ENCODE peak calls at places on chromosomes 13 and 19, in five cellular contexts. One of them, this sample, is unnamed. For H3K9me3, the result is how much of the 10 kb centered on the place peaks cover.

GRCh38 chr19:11123076-11123567 is 32.5 kb downstream of the SPC24 start:
- DNase-seq in lower lobe of right lung: no peak
- DNase-seq in A673: no peak
- DNase-seq in cardiac muscle cell: no peak
- DNase-seq in Peyer's patch: no peak
- DNase-seq in this sample: no peak

GRCh38 chr13:76939215-76939614 is 9.1 kb upstream of the ACOD1 start:
- DNase-seq in lower lobe of right lung: no peak
- DNase-seq in A673: peak
- DNase-seq in cardiac muscle cell: peak
- DNase-seq in Peyer's patch: no peak
- DNase-seq in this sample: no peak

GRCh38 chr19:50567052-50567841 is 988 bp downstream of the LRRC4B start:
- DNase-seq in lower lobe of right lung: no peak
- DNase-seq in A673: peak
- DNase-seq in cardiac muscle cell: no peak
- DNase-seq in Peyer's patch: no peak
- DNase-seq in this sample: no peak

GRCh38 chr13:42041684-42042035 is 6.8 kb upstream of the DGKH start:
- DNase-seq in lower lobe of right lung: peak
- DNase-seq in A673: no peak
- DNase-seq in cardiac muscle cell: peak
- DNase-seq in Peyer's patch: peak
- DNase-seq in this sample: peak

GRCh38 chr19:40806385-40807146 is 7.6 kb downstream of the EGLN2 start:
- DNase-seq in lower lobe of right lung: peak
- DNase-seq in A673: peak
- DNase-seq in cardiac muscle cell: peak
- DNase-seq in Peyer's patch: peak
- DNase-seq in this sample: peak

GRCh38 chr13:101209206-101209893 is 207.0 kb downstream of the NALCN start:
- DNase-seq in lower lobe of right lung: no peak
- DNase-seq in A673: no peak
- DNase-seq in cardiac muscle cell: no peak
- DNase-seq in Peyer's patch: no peak
- DNase-seq in this sample: no peak

GRCh38 chr19:12939292-12939606 is 840 bp downstream of the CALR start:
- DNase-seq in lower lobe of right lung: no peak
- DNase-seq in A673: no peak
- DNase-seq in cardiac muscle cell: peak
- DNase-seq in Peyer's patch: peak
- DNase-seq in this sample: no peak

GRCh38 chr19:50204811-50205675 is 1.6 kb downstream of the MYH14 start:
- DNase-seq in lower lobe of right lung: peak
- DNase-seq in A673: no peak
- DNase-seq in cardiac muscle cell: no peak
- DNase-seq in Peyer's patch: peak
- DNase-seq in this sample: peak

GRCh38 chr13:90049989-90050671 is 1297.4 kb upstream of the MIR17HG start:
- DNase-seq in lower lobe of right lung: no peak
- DNase-seq in A673: peak
- DNase-seq in cardiac muscle cell: no peak
- DNase-seq in Peyer's patch: no peak
- DNase-seq in this sample: no peak

GRCh38 chr13:99988469-99989375 is 7.1 kb downstream of the ZIC2 start:
- DNase-seq in lower lobe of right lung: no peak
- DNase-seq in A673: peak
- DNase-seq in cardiac muscle cell: no peak
- DNase-seq in Peyer's patch: no peak
- DNase-seq in this sample: no peak

GRCh38 chr19:20186163-20186562 is 19.1 kb downstream of the ZNF486 start:
- DNase-seq in lower lobe of right lung: no peak
- DNase-seq in A673: no peak
- DNase-seq in cardiac muscle cell: peak
- DNase-seq in Peyer's patch: no peak
- DNase-seq in this sample: no peak

GRCh38 chr13:85408415-85408814 is 390.8 kb downstream of the SLITRK6 start:
- DNase-seq in lower lobe of right lung: no peak
- DNase-seq in A673: no peak
- DNase-seq in cardiac muscle cell: no peak
- DNase-seq in Peyer's patch: no peak
- DNase-seq in this sample: no peak

GRCh38 chr13:96898212-96898611 is 96.1 kb downstream of the OXGR1 start:
- DNase-seq in lower lobe of right lung: no peak
- DNase-seq in A673: peak
- DNase-seq in cardiac muscle cell: peak
- DNase-seq in Peyer's patch: no peak
- DNase-seq in this sample: no peak

GRCh38 chr13:33678906-33679657 is 138.9 kb upstream of the RFC3 start:
- DNase-seq in lower lobe of right lung: peak
- DNase-seq in A673: no peak
- DNase-seq in cardiac muscle cell: peak
- DNase-seq in Peyer's patch: peak
- DNase-seq in this sample: peak

GRCh38 chr19:11261431-11261901 is 858 bp downstream of the DOCK6 start:
- DNase-seq in lower lobe of right lung: no peak
- DNase-seq in A673: no peak
- DNase-seq in cardiac muscle cell: no peak
- DNase-seq in Peyer's patch: no peak
- DNase-seq in this sample: no peak

GRCh38 chr13:38530492-38530891 is 156.4 kb upstream of the FREM2 start:
- DNase-seq in lower lobe of right lung: no peak
- DNase-seq in A673: peak
- DNase-seq in cardiac muscle cell: peak
- DNase-seq in Peyer's patch: no peak
- DNase-seq in this sample: no peak

GRCh38 chr13:79883216-79883615 is 402.3 kb downstream of the NDFIP2 start:
- DNase-seq in lower lobe of right lung: no peak
- DNase-seq in A673: no peak
- DNase-seq in cardiac muscle cell: no peak
- DNase-seq in Peyer's patch: no peak
- DNase-seq in this sample: no peak

GRCh38 chr19:3671680-3672574 is 28.3 kb downstream of the PIP5K1C start:
- DNase-seq in lower lobe of right lung: no peak
- DNase-seq in A673: no peak
- DNase-seq in cardiac muscle cell: peak
- DNase-seq in Peyer's patch: no peak
- DNase-seq in this sample: no peak
- TF ChIP-seq CTCF in lower lobe of right lung: no peak
- TF ChIP-seq CTCF in A673: peak
- TF ChIP-seq CTCF in cardiac muscle cell: no peak
- TF ChIP-seq CTCF in Peyer's patch: no peak
- TF ChIP-seq CTCF in this sample: no peak

GRCh38 chr13:112131740-112132113 is 64.8 kb downstream of the SOX1 start:
- DNase-seq in lower lobe of right lung: peak
- DNase-seq in A673: peak
- DNase-seq in cardiac muscle cell: no peak
- DNase-seq in Peyer's patch: no peak
- DNase-seq in this sample: no peak

GRCh38 chr13:112129557-112129956 is 62.6 kb downstream of the SOX1 start:
- DNase-seq in lower lobe of right lung: no peak
- DNase-seq in A673: no peak
- DNase-seq in cardiac muscle cell: no peak
- DNase-seq in Peyer's patch: no peak
- DNase-seq in this sample: no peak

GRCh38 chr13:112132619-112133018 is 65.7 kb downstream of the SOX1 start:
- DNase-seq in lower lobe of right lung: no peak
- DNase-seq in A673: no peak
- DNase-seq in cardiac muscle cell: no peak
- DNase-seq in Peyer's patch: no peak
- DNase-seq in this sample: no peak

GRCh38 chr13:112132142-112132541 is 65.2 kb downstream of the SOX1 start:
- DNase-seq in lower lobe of right lung: no peak
- DNase-seq in A673: peak
- DNase-seq in cardiac muscle cell: no peak
- DNase-seq in Peyer's patch: no peak
- DNase-seq in this sample: no peak

GRCh38 chr13:112131081-112131739 is 64.3 kb downstream of the SOX1 start:
- DNase-seq in lower lobe of right lung: no peak
- DNase-seq in A673: no peak
- DNase-seq in cardiac muscle cell: no peak
- DNase-seq in Peyer's patch: no peak
- DNase-seq in this sample: no peak
- H3K9me3 ChIP-seq in lower lobe of right lung: under half
- H3K9me3 ChIP-seq in A673: under half
- H3K9me3 ChIP-seq in cardiac muscle cell: under half
- H3K9me3 ChIP-seq in Peyer's patch: under half
- H3K9me3 ChIP-seq in this sample: under half

GRCh38 chr13:95536629-95537241 is 15.8 kb upstream of the CLDN10 start:
- DNase-seq in lower lobe of right lung: no peak
- DNase-seq in A673: peak
- DNase-seq in cardiac muscle cell: peak
- DNase-seq in Peyer's patch: no peak
- DNase-seq in this sample: no peak
- TF ChIP-seq CTCF in lower lobe of right lung: peak
- TF ChIP-seq CTCF in A673: peak
- TF ChIP-seq CTCF in cardiac muscle cell: peak
- TF ChIP-seq CTCF in Peyer's patch: no peak
- TF ChIP-seq CTCF in this sample: peak

GRCh38 chr19:34688592-34688991 is 11.1 kb downstream of the ZNF302 start:
- DNase-seq in lower lobe of right lung: no peak
- DNase-seq in A673: no peak
- DNase-seq in cardiac muscle cell: no peak
- DNase-seq in Peyer's patch: no peak
- DNase-seq in this sample: no peak

GRCh38 chr19:34690372-34690771 is 12.9 kb downstream of the ZNF302 start:
- DNase-seq in lower lobe of right lung: no peak
- DNase-seq in A673: no peak
- DNase-seq in cardiac muscle cell: no peak
- DNase-seq in Peyer's patch: no peak
- DNase-seq in this sample: no peak

GRCh38 chr19:34686455-34686854 is 9.0 kb downstream of the ZNF302 start:
- DNase-seq in lower lobe of right lung: no peak
- DNase-seq in A673: no peak
- DNase-seq in cardiac muscle cell: no peak
- DNase-seq in Peyer's patch: no peak
- DNase-seq in this sample: no peak

GRCh38 chr19:34692541-34692940 is 15.1 kb downstream of the ZNF302 start:
- DNase-seq in lower lobe of right lung: no peak
- DNase-seq in A673: no peak
- DNase-seq in cardiac muscle cell: no peak
- DNase-seq in Peyer's patch: no peak
- DNase-seq in this sample: no peak

GRCh38 chr19:34687348-34687747 is 9.9 kb downstream of the ZNF302 start:
- DNase-seq in lower lobe of right lung: no peak
- DNase-seq in A673: no peak
- DNase-seq in cardiac muscle cell: no peak
- DNase-seq in Peyer's patch: no peak
- DNase-seq in this sample: no peak
- H3K9me3 ChIP-seq in lower lobe of right lung: half or more
- H3K9me3 ChIP-seq in A673: half or more
- H3K9me3 ChIP-seq in cardiac muscle cell: under half
- H3K9me3 ChIP-seq in Peyer's patch: under half
- H3K9me3 ChIP-seq in this sample: under half

This sample was measured in psoas muscle.